ENCODE peak calls at places on chromosomes 4 and X, in five cellular contexts. C is CD8-positive, alpha-beta T cell; W is GM23338; N is WERI-Rb-1; D is AG04450. F is an unnamed sample.

GRCh38 chr4:96103086-96103485 is 263.2 kb downstream of the PDHA2 start:
- DNase-seq in C (no peak), W (no peak), N (no peak), D (no peak), F (no peak)

GRCh38 chrX:129525162-129525561 is 1.9 kb upstream of the SMARCA1 start:
- DNase-seq in C (no peak), W (no peak), N (no peak), D (no peak), F (no peak)

GRCh38 chrX:3449287-3449686 is 102.8 kb upstream of the MXRA5 start:
- DNase-seq in C (no peak), W (no peak), N (no peak), D (no peak), F (no peak)

GRCh38 chrX:150543230-150544155 is 24.9 kb upstream of the MTM1 start:
- DNase-seq in C (no peak), W (no peak), N (peak), D (no peak), F (no peak)

GRCh38 chr4:145937021-145937861 is 1.4 kb downstream of the ZNF827 start:
- DNase-seq in C (peak), W (peak), N (peak), D (no peak), F (peak)

GRCh38 chr4:87103691-87104187 is 116.7 kb downstream of the KLHL8 start:
- DNase-seq in C (no peak), W (no peak), N (no peak), D (no peak), F (no peak)

GRCh38 chr4:186472948-186473347 is 82.4 kb downstream of the MTNR1A start:
- DNase-seq in C (no peak), W (peak), N (no peak), D (peak), F (no peak)

GRCh38 chr4:189940178-189941004 is at the start of gene FRG1:
- DNase-seq in C (peak), W (peak), N (peak), D (peak), F (peak)

GRCh38 chrX:41470706-41471105 is 23.6 kb downstream of the NYX start:
- DNase-seq in C (no peak), W (no peak), N (no peak), D (no peak), F (no peak)

GRCh38 chr4:107799634-107800033 is 25.1 kb upstream of the SGMS2 start:
- DNase-seq in C (no peak), W (no peak), N (no peak), D (no peak), F (no peak)

GRCh38 chr4:7852568-7853185 is 87.0 kb downstream of the AFAP1 start:
- DNase-seq in C (no peak), W (no peak), N (no peak), D (no peak), F (no peak)

GRCh38 chr4:183636488-183636887 is 22.5 kb downstream of the RWDD4 start:
- DNase-seq in C (no peak), W (peak), N (no peak), D (no peak), F (no peak)

F was measured in upper lobe of right lung.